ENCODE peak calls at places on chromosomes 5 and 9, in five cellular contexts. P is neuronal stem cell, S is H9, U is mesenchymal stem cell, J is H1. M is an unnamed sample. For H3K4me1, the result is how much of the 10 kb centered on the place peaks cover.

GRCh38 chr9:87799503-87799902 is 73.6 kb downstream of the CTSL start:
- DNase-seq in P (no peak), S (no peak), U (no peak), J (no peak), M (peak)

GRCh38 chr9:85569988-85570387 is 171.8 kb downstream of the AGTPBP1 start:
- DNase-seq in P (no peak), S (no peak), U (peak), J (no peak), M (no peak)

GRCh38 chr9:133342570-133342969 is 5.4 kb downstream of the MED22 start:
- DNase-seq in P (no peak), S (peak), U (no peak), J (no peak), M (no peak)

GRCh38 chr5:137747848-137748247 is 6.3 kb downstream of the HNRNPA0 start:
- DNase-seq in P (no peak), S (no peak), U (no peak), J (no peak), M (no peak)

GRCh38 chr5:122163151-122164069 is 34.1 kb downstream of the ZNF474 start:
- DNase-seq in P (no peak), S (no peak), U (peak), J (no peak), M (peak)

GRCh38 chr5:160507181-160507811 is 85.6 kb downstream of the PTTG1 start:
- DNase-seq in P (no peak), S (no peak), U (no peak), J (no peak), M (peak)

GRCh38 chr5:95347516-95348140 is 43.5 kb upstream of the FAM81B start:
- DNase-seq in P (no peak), S (no peak), U (no peak), J (no peak), M (no peak)

GRCh38 chr9:16178294-16178693 is 625.5 kb downstream of the CCDC171 start:
- DNase-seq in P (no peak), S (no peak), U (no peak), J (no peak), M (no peak)

GRCh38 chr5:75113354-75113753 is 61.0 kb upstream of the GCNT4 start:
- DNase-seq in P (no peak), S (no peak), U (no peak), J (no peak), M (no peak)

GRCh38 chr9:128495804-128496417 is 8.6 kb upstream of the GLE1 start:
- DNase-seq in P (no peak), S (peak), U (no peak), J (no peak), M (no peak)

GRCh38 chr9:87793292-87793691 is 67.4 kb downstream of the CTSL start:
- DNase-seq in P (no peak), S (no peak), U (peak), J (no peak), M (peak)

GRCh38 chr5:78550891-78551290 is 97.7 kb downstream of the LHFPL2 start:
- DNase-seq in P (no peak), S (no peak), U (peak), J (no peak), M (no peak)

GRCh38 chr5:154157483-154158378 is 32.8 kb upstream of the GALNT10 start:
- DNase-seq in P (no peak), S (peak), U (no peak), J (no peak), M (no peak)

GRCh38 chr5:115396079-115396478 is 99.6 kb upstream of the CCDC112 start:
- DNase-seq in P (no peak), S (no peak), U (peak), J (no peak), M (no peak)

GRCh38 chr9:5186416-5187169 is 1.2 kb upstream of the INSL6 start:
- DNase-seq in P (peak), S (peak), U (peak), J (peak), M (peak)

GRCh38 chr5:65190328-65191053 is 291.2 kb downstream of the ADAMTS6 start:
- DNase-seq in P (no peak), S (no peak), U (peak), J (no peak), M (peak)

GRCh38 chr5:35415305-35415704 is 185.0 kb upstream of the PRLR start:
- DNase-seq in P (no peak), S (no peak), U (no peak), J (no peak), M (no peak)

GRCh38 chr9:34650816-34651215 is 1.2 kb upstream of the IL11RA start:
- DNase-seq in P (no peak), S (no peak), U (no peak), J (no peak), M (no peak)

GRCh38 chr9:121067655-121068054 is 7.1 kb upstream of the CNTRL start:
- DNase-seq in P (no peak), S (no peak), U (no peak), J (no peak), M (no peak)

GRCh38 chr5:174309131-174309845 is 263.8 kb downstream of the NSG2 start:
- DNase-seq in P (no peak), S (peak), U (no peak), J (no peak), M (no peak)

GRCh38 chr9:97596906-97597305 is 36.3 kb downstream of the TSTD2 start:
- DNase-seq in P (no peak), S (no peak), U (no peak), J (no peak), M (no peak)

GRCh38 chr9:33686942-33687341 is 108.4 kb upstream of the PRSS3 start:
- DNase-seq in P (no peak), S (no peak), U (no peak), J (no peak), M (no peak)

GRCh38 chr5:136295914-136296313 is 69.4 kb downstream of the TRPC7 start:
- DNase-seq in P (no peak), S (no peak), U (peak), J (no peak), M (no peak)

GRCh38 chr9:112884721-112885120 is 6.0 kb downstream of the SLC46A2 start:
- DNase-seq in P (no peak), S (no peak), U (no peak), J (no peak), M (no peak)

GRCh38 chr9:112439171-112439570 is 47.5 kb upstream of the KIAA1958 start:
- DNase-seq in P (no peak), S (no peak), U (no peak), J (no peak), M (no peak)

GRCh38 chr5:137619191-137619870 is 116.6 kb downstream of the KLHL3 start:
- DNase-seq in P (no peak), S (no peak), U (peak), J (no peak), M (peak)

GRCh38 chr5:57199866-57200265 is 26.0 kb downstream of the GPBP1 start:
- DNase-seq in P (no peak), S (peak), U (no peak), J (no peak), M (no peak)

GRCh38 chr5:124402144-124402581 is 344.3 kb downstream of the ZNF608 start:
- DNase-seq in P (no peak), S (no peak), U (peak), J (no peak), M (no peak)

GRCh38 chr9:136312436-136312835 is 8.5 kb upstream of the CCDC187 start:
- DNase-seq in P (no peak), S (no peak), U (peak), J (no peak), M (no peak)

GRCh38 chr5:54969856-54970828 is 15.3 kb downstream of the ESM1 start:
- DNase-seq in P (no peak), S (no peak), U (no peak), J (no peak), M (no peak)

GRCh38 chr9:72038408-72038807 is 22.0 kb downstream of the C9orf57 start:
- DNase-seq in P (no peak), S (no peak), U (no peak), J (no peak), M (no peak)

GRCh38 chr9:114936566-114936965 is 6.2 kb upstream of the TNFSF8 start:
- DNase-seq in P (no peak), S (no peak), U (no peak), J (no peak), M (no peak)

GRCh38 chr9:84939766-84940165 is 270.2 kb downstream of the NTRK2 start:
- DNase-seq in P (no peak), S (no peak), U (no peak), J (no peak), M (peak)

GRCh38 chr9:97740848-97741821 is 44.0 kb upstream of the XPA start:
- DNase-seq in P (peak), S (peak), U (peak), J (peak), M (peak)

DNA sequence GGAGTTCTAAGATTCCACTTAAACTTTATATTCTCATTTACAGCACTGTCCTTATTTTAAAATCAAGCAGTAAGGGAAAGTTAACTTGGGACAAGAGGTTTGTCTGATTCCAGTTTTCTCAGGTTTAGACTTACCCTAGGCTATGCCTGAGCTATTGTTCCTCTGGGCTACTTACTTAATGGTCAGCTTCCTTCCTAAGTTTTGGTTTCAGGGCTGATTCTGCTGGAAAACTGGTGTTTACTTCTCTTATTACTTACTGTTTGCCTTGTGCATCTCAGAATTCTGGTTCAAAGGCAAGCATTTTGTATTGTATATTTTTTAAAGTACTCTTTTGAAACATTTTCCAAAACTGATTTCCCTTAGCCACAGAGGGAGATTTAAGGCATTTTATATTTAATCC is 289.8 kb downstream of the ARHGAP26 start:
- DNase-seq in P (no peak), S (no peak), U (no peak), J (no peak), M (no peak)
- H3K4me1 ChIP-seq in P (under half), S (under half), U (under half), J (under half), M (under half)

GRCh38 chr9:130421802-130422276 is 22.9 kb upstream of the ASS1 start:
- DNase-seq in P (no peak), S (peak), U (peak), J (no peak), M (no peak)
- H2AK5ac ChIP-seq in P (no peak), S (no peak), U (peak), J (no peak), M (no peak)

GRCh38 chr5:10233011-10233410 is 16.7 kb downstream of the ATPSCKMT start:
- DNase-seq in P (no peak), S (no peak), U (no peak), J (no peak), M (no peak)
- H2BK12ac ChIP-seq in P (no peak), S (no peak), U (no peak), J (peak), M (peak)

DNA sequence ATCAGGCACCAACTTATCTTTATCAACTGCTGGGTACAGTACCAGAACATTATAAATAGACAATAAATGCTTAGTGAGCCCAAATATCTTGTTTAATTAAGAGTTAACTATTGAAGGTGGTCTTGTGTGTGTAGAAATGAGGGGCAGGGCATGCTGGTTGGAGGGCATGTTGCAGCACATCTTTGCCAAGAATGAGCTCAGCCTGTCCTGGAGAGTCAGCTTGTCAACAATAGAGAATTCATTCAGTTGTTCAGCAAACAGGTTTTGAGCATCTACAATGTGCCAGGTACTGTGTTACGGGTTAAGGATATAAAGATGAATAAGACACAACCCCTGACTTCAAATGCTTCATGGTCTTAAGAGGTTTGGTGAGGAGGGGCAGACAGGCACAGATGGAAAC is 19.2 kb upstream of the F2RL1 start:
- DNase-seq in P (no peak), S (no peak), U (no peak), J (no peak), M (no peak)
- H3K4me1 ChIP-seq in P (under half), S (under half), U (under half), J (under half), M (under half)

DNA sequence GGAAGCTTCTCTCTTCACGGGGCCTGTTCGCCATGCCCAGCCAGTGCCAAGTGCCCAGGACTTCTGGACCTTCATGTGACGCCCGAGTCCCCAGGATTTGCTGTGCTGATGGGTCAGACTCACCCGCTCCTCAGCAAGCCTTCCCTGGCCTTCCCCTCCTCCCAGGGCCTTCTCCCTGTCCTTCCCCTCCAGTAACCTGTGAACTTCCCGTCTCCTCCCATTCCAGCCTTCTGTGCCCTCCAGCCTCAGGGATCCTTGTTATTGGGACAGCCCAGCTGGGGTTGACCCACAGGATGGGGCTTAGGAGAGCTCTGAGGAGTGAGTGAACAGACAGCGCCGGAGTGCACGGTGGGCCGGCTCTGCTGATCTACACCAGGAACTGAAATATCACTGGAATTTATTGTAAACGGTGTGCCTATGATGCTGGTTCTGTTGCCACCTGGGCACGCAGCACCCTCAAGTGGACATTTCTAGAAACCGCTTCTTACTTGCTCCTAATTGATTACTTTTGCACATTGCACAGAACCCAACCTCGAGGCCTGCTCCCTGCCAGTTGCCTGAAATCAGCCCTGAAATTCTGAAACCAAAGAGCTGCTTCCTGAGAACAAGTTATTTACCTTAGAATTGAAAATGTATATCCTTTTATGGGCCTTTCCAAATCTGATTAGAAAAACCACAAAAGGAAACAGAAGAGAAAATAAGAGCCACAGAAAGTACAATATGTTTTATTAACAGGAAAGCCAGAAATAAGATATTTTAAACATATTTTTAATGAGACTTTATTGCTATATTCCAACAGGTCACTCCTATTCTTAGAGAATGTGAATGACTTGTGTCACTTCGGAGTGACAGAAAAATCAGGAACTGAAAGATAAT is 1.6 kb downstream of the SPAAR start:
- DNase-seq in P (no peak), S (no peak), U (peak), J (no peak), M (peak)
- H2AK5ac ChIP-seq in P (peak), S (no peak), U (peak), J (no peak), M (peak)

GRCh38 chr5:143599474-143599873 is 196.0 kb upstream of the NR3C1 start:
- DNase-seq in P (no peak), S (no peak), U (no peak), J (no peak), M (no peak)
- H2BK12ac ChIP-seq in P (no peak), S (no peak), U (no peak), J (no peak), M (no peak)

GRCh38 chr5:80250801-80251200 is 5.0 kb downstream of the SERINC5 start:
- DNase-seq in P (no peak), S (no peak), U (no peak), J (no peak), M (no peak)
- H3K4me1 ChIP-seq in P (under half), S (under half), U (under half), J (under half), M (under half)

DNA sequence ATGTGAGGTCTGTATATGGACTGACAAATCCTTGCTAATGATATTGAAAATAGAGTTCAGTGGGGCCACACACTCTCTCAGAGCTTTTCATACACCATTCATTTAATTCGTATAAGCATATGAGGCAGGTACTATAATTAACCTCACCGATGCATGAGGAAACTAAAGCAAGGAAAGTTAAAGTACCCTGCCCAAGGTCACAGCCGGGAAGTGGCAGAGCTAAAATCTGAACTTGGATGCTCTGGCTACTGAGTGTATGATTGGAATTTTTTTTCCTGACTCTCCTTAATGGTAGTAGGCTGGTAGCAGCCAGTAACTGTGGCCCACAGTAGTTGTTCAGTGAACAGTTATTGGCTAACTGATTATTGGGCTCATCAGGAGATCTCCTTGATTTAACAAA is 135.3 kb downstream of the NUDT12 start:
- DNase-seq in P (no peak), S (no peak), U (no peak), J (no peak), M (no peak)
- H2AK5ac ChIP-seq in P (no peak), S (no peak), U (no peak), J (no peak), M (no peak)

DNA sequence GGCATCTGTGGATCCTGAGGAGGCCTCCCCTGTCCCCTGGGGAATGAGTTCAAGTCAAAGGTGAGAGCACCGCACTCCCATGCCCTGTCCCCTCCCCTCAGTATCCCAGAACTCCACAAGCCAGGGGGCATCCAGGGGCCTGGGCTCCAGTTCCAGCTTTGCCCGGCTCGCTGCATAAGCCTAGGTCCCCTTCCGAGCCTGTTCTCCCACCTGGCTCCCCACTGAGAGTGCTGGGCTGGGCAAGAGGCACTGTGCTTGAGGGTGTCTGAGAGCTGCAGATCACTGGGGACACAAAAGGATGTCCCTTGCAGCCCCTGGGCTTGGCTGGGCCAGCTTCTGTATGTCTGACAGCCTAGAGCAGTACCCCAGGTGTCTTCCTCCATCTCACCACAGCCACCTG is 4.6 kb downstream of the DOK3 start:
- DNase-seq in P (no peak), S (no peak), U (no peak), J (no peak), M (no peak)
- H2BK12ac ChIP-seq in P (peak), S (no peak), U (no peak), J (no peak), M (no peak)

M was measured in trophoblast cell.